ENCODE peak calls at places on chromosomes 2 and 18, in six cellular contexts. One of them, this sample, is unnamed.

GRCh38 chr2:6893876-6894482 is 16.4 kb downstream of the RSAD2 start:
- DNase-seq in mesendoderm: peak
- DNase-seq in AG04450: no peak
- DNase-seq in posterior cingulate gyrus: no peak
- DNase-seq in cardiac fibroblast: no peak
- DNase-seq in AG04449: no peak
- DNase-seq in this sample: no peak

GRCh38 chr2:120032297-120032696 is 19.4 kb downstream of the EPB41L5 start:
- DNase-seq in AG04450: no peak
- DNase-seq in mesendoderm: no peak
- DNase-seq in posterior cingulate gyrus: no peak
- DNase-seq in cardiac fibroblast: no peak
- DNase-seq in AG04449: no peak
- DNase-seq in this sample: no peak

GRCh38 chr2:105409717-105410116 is 10.9 kb upstream of the FHL2 start:
- DNase-seq in cardiac fibroblast: peak
- DNase-seq in posterior cingulate gyrus: peak
- DNase-seq in AG04449: peak
- DNase-seq in mesendoderm: no peak
- DNase-seq in AG04450: peak
- DNase-seq in this sample: no peak

GRCh38 chr2:44549099-44549471 is 187.3 kb downstream of the CAMKMT start:
- DNase-seq in AG04450: peak
- DNase-seq in AG04449: peak
- DNase-seq in posterior cingulate gyrus: no peak
- DNase-seq in cardiac fibroblast: peak
- DNase-seq in mesendoderm: peak
- DNase-seq in this sample: no peak

GRCh38 chr2:73823916-73824523 is 4.7 kb upstream of the STAMBP start:
- DNase-seq in AG04450: peak
- DNase-seq in AG04449: peak
- DNase-seq in mesendoderm: peak
- DNase-seq in cardiac fibroblast: peak
- DNase-seq in posterior cingulate gyrus: no peak
- DNase-seq in this sample: peak

GRCh38 chr18:58221060-58221725 is 177.2 kb downstream of the NEDD4L start:
- DNase-seq in posterior cingulate gyrus: no peak
- DNase-seq in AG04449: no peak
- DNase-seq in cardiac fibroblast: peak
- DNase-seq in AG04450: no peak
- DNase-seq in mesendoderm: peak
- DNase-seq in this sample: peak

GRCh38 chr2:113175101-113175628 is 1.4 kb downstream of the PSD4 start:
- DNase-seq in posterior cingulate gyrus: peak
- DNase-seq in AG04449: no peak
- DNase-seq in AG04450: no peak
- DNase-seq in mesendoderm: peak
- DNase-seq in cardiac fibroblast: no peak
- DNase-seq in this sample: no peak

GRCh38 chr2:54240515-54241219 is 15.4 kb downstream of the TSPYL6 start:
- DNase-seq in mesendoderm: peak
- DNase-seq in posterior cingulate gyrus: no peak
- DNase-seq in AG04449: no peak
- DNase-seq in AG04450: no peak
- DNase-seq in cardiac fibroblast: peak
- DNase-seq in this sample: no peak

GRCh38 chr2:124112966-124113365 is 87.9 kb downstream of the CNTNAP5 start:
- DNase-seq in posterior cingulate gyrus: no peak
- DNase-seq in cardiac fibroblast: peak
- DNase-seq in AG04449: no peak
- DNase-seq in mesendoderm: no peak
- DNase-seq in AG04450: no peak
- DNase-seq in this sample: no peak

GRCh38 chr2:42874838-42875801 is 82.7 kb upstream of the HAAO start:
- DNase-seq in posterior cingulate gyrus: no peak
- DNase-seq in AG04449: no peak
- DNase-seq in AG04450: no peak
- DNase-seq in cardiac fibroblast: no peak
- DNase-seq in mesendoderm: no peak
- DNase-seq in this sample: no peak

GRCh38 chr2:88711897-88712296 is 20.4 kb downstream of the RPIA start:
- DNase-seq in mesendoderm: peak
- DNase-seq in AG04450: no peak
- DNase-seq in posterior cingulate gyrus: no peak
- DNase-seq in cardiac fibroblast: no peak
- DNase-seq in AG04449: no peak
- DNase-seq in this sample: no peak

GRCh38 chr18:7722955-7723354 is 155.8 kb downstream of the PTPRM start:
- DNase-seq in posterior cingulate gyrus: no peak
- DNase-seq in cardiac fibroblast: no peak
- DNase-seq in AG04449: no peak
- DNase-seq in mesendoderm: peak
- DNase-seq in AG04450: no peak
- DNase-seq in this sample: no peak

GRCh38 chr18:75064513-75064905 is 144.4 kb downstream of the PTGR3 start:
- DNase-seq in AG04450: no peak
- DNase-seq in mesendoderm: no peak
- DNase-seq in cardiac fibroblast: no peak
- DNase-seq in posterior cingulate gyrus: no peak
- DNase-seq in AG04449: no peak
- DNase-seq in this sample: no peak